ENCODE peak calls at places on chromosomes 4 and X, in four cellular contexts. Z is tibial artery, Q is type B pancreatic cell, K is NCI-H510A. I is an unnamed sample.

GRCh38 chr4:102449751-102450352 is 51.3 kb upstream of the NFKB1 start:
- DNase-seq in Q (no peak), Z (no peak), K (peak; percentile 6), I (peak; percentile 61)

GRCh38 chr4:18957721-18958120 is 936.2 kb upstream of the LCORL start:
- DNase-seq in K (no peak), Z (no peak), Q (no peak), I (no peak)

GRCh38 chrX:133085785-133086184 is 11.1 kb downstream of the USP26 start:
- DNase-seq in Z (no peak), K (no peak), Q (no peak), I (no peak)

GRCh38 chr4:184922301-184922700 is 96.0 kb upstream of the HELT start:
- DNase-seq in Z (no peak), K (no peak), Q (no peak), I (no peak)

GRCh38 chrX:151227637-151228036 is 51.3 kb downstream of the GPR50 start:
- DNase-seq in K (no peak), Q (no peak), Z (no peak), I (no peak)

GRCh38 chrX:77597090-77597489 is 149.9 kb downstream of the FGF16 start:
- DNase-seq in Z (no peak), Q (no peak), K (no peak), I (peak; percentile 24)

GRCh38 chr4:100590308-100590707 is 72.5 kb upstream of the EMCN start:
- DNase-seq in Z (no peak), K (no peak), Q (no peak), I (no peak)

GRCh38 chr4:101660607-101661006 is 129.9 kb upstream of the BANK1 start:
- DNase-seq in Z (no peak), K (no peak), Q (no peak), I (no peak)

GRCh38 chr4:26227827-26228226 is 93.0 kb upstream of the RBPJ start:
- DNase-seq in Z (no peak), Q (no peak), K (no peak), I (no peak)

GRCh38 chr4:89298160-89298559 is 9.4 kb downstream of the GPRIN3 start:
- DNase-seq in K (no peak), Z (no peak), Q (no peak), I (no peak)

GRCh38 chr4:6071959-6072720 is 53.9 kb upstream of the C4orf50 start:
- DNase-seq in Z (no peak), K (peak; percentile 38), Q (no peak), I (no peak)

GRCh38 chr4:185232370-185232769 is 23.0 kb downstream of the SNX25 start:
- DNase-seq in Q (no peak), Z (no peak), K (no peak), I (peak; percentile 67)